ENCODE peak calls at places on chromosome 9, in five cellular contexts. One of them, this sample, is unnamed.

GRCh38 chr9:31608413-31608812 is 776.0 kb upstream of the ACO1 start:
- DNase-seq in endodermal cell: no peak
- DNase-seq in fibroblast of the aortic adventitia: peak; percentile 32
- DNase-seq in NT2/D1: no peak
- DNase-seq in transverse colon: no peak
- DNase-seq in this sample: peak; percentile 18

GRCh38 chr9:132632426-132632825 is 37.4 kb downstream of the DDX31 start:
- DNase-seq in fibroblast of the aortic adventitia: no peak
- DNase-seq in NT2/D1: no peak
- DNase-seq in endodermal cell: no peak
- DNase-seq in transverse colon: no peak
- DNase-seq in this sample: no peak

GRCh38 chr9:87818308-87818707 is 64.4 kb upstream of the SPATA31E1 start:
- DNase-seq in endodermal cell: no peak
- DNase-seq in NT2/D1: no peak
- DNase-seq in transverse colon: no peak
- DNase-seq in fibroblast of the aortic adventitia: no peak
- DNase-seq in this sample: no peak

GRCh38 chr9:76852026-76852425 is 53.9 kb downstream of the PRUNE2 start:
- DNase-seq in endodermal cell: no peak
- DNase-seq in transverse colon: no peak
- DNase-seq in fibroblast of the aortic adventitia: no peak
- DNase-seq in NT2/D1: no peak
- DNase-seq in this sample: no peak

GRCh38 chr9:33718987-33719386 is 76.4 kb upstream of the PRSS3 start:
- DNase-seq in transverse colon: no peak
- DNase-seq in fibroblast of the aortic adventitia: peak; percentile 42
- DNase-seq in endodermal cell: no peak
- DNase-seq in NT2/D1: no peak
- DNase-seq in this sample: peak; percentile 49

GRCh38 chr9:134637696-134638502 is 3.7 kb upstream of the COL5A1 start:
- DNase-seq in transverse colon: no peak
- DNase-seq in NT2/D1: no peak
- DNase-seq in endodermal cell: no peak
- DNase-seq in fibroblast of the aortic adventitia: no peak
- DNase-seq in this sample: peak; percentile 18

GRCh38 chr9:37575511-37575914 is 667 bp downstream of the FBXO10 start:
- DNase-seq in NT2/D1: no peak
- DNase-seq in endodermal cell: no peak
- DNase-seq in fibroblast of the aortic adventitia: peak; percentile 15
- DNase-seq in transverse colon: peak; percentile 35
- DNase-seq in this sample: peak; percentile 6

GRCh38 chr9:127825319-127826051 is 22.8 kb downstream of the FPGS start:
- DNase-seq in transverse colon: peak; percentile 59
- DNase-seq in NT2/D1: peak; percentile 54
- DNase-seq in fibroblast of the aortic adventitia: no peak
- DNase-seq in endodermal cell: peak; percentile 97
- DNase-seq in this sample: no peak

GRCh38 chr9:89347651-89348050 is 29.4 kb downstream of the SECISBP2 start:
- DNase-seq in fibroblast of the aortic adventitia: no peak
- DNase-seq in NT2/D1: no peak
- DNase-seq in transverse colon: no peak
- DNase-seq in endodermal cell: no peak
- DNase-seq in this sample: no peak

GRCh38 chr9:70261131-70261870 is 2.5 kb downstream of the SMC5 start:
- DNase-seq in endodermal cell: no peak
- DNase-seq in NT2/D1: no peak
- DNase-seq in fibroblast of the aortic adventitia: no peak
- DNase-seq in transverse colon: no peak
- DNase-seq in this sample: no peak
- H3K4me3 ChIP-seq in endodermal cell: peak overlapping the region; percentile 87
- H3K4me3 ChIP-seq in NT2/D1: no peak overlapping the region
- H3K4me3 ChIP-seq in fibroblast of the aortic adventitia: no peak overlapping the region
- H3K4me3 ChIP-seq in transverse colon: no peak overlapping the region
- H3K4me3 ChIP-seq in this sample: no peak overlapping the region

DNA sequence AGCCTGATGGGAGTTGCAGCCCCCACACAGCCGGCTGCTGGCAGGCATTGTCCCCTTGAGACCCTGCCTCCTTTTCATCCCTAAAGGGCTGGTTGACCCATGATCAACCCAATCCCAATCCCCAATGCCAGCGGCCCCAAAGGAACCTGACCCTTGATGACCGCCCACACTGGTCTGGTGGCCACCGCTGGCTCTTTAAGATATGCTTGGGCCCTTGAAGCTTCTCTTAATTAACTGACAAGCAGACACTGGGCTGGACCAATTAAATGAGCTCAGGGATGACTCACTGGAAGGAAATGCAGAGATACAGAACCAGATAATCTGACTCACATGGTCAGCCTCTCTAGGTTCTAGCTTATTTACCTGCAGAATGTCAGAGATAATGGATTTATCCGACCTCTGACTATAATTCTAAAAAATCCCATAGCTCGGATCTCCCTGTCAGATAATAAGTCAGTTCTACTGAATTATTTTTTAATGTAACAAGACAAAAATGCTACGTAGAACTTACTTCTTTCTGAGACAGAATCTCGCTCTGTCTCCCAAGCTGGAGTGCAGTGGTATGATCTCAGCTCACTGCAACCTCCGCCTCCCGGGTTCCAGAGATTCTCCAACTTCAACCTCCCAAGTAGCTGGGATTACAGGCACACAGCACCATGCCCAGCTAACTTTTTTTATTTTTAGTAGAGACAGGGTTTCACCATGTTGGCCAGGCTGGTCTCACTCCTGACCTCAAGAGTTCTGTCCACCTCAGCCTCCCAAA is 11.1 kb upstream of the MLANA start:
- DNase-seq in NT2/D1: peak; percentile 42
- DNase-seq in fibroblast of the aortic adventitia: peak; percentile 59
- DNase-seq in transverse colon: no peak
- DNase-seq in endodermal cell: peak; percentile 69
- DNase-seq in this sample: peak; percentile 60
- H3K4me3 ChIP-seq in NT2/D1: no peak overlapping the region
- H3K4me3 ChIP-seq in fibroblast of the aortic adventitia: no peak overlapping the region
- H3K4me3 ChIP-seq in transverse colon: no peak overlapping the region
- H3K4me3 ChIP-seq in endodermal cell: no peak overlapping the region
- H3K4me3 ChIP-seq in this sample: no peak overlapping the region

DNA sequence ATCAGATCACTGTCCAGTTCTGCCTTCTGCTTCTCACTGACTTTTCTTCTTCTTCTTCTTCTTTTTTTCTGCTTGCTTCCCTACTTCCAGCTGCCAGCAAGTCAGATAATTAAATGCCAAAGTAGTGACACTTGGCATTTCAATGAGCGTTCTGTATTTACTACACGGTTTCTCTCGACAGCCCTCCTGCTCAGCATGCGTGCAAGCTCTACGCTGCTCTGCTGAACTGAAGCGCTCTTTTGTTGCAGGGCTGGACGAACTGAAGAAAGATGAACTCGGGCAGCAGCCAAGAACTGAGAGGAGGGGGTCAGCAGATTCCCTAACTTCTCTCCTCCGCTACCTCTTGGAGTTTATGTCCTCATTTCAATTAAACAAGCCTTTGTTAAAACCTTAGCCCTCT is 319.1 kb downstream of the GLIS3 start:
- DNase-seq in NT2/D1: no peak
- DNase-seq in endodermal cell: no peak
- DNase-seq in fibroblast of the aortic adventitia: peak; percentile 59
- DNase-seq in transverse colon: no peak
- DNase-seq in this sample: peak; percentile 58
- H3K4me3 ChIP-seq in NT2/D1: no peak overlapping the region
- H3K4me3 ChIP-seq in endodermal cell: no peak overlapping the region
- H3K4me3 ChIP-seq in fibroblast of the aortic adventitia: no peak overlapping the region
- H3K4me3 ChIP-seq in transverse colon: no peak overlapping the region
- H3K4me3 ChIP-seq in this sample: no peak overlapping the region

GRCh38 chr9:21549890-21550289 is 67.8 kb upstream of the IFNE start:
- DNase-seq in NT2/D1: no peak
- DNase-seq in transverse colon: no peak
- DNase-seq in endodermal cell: no peak
- DNase-seq in fibroblast of the aortic adventitia: no peak
- DNase-seq in this sample: no peak

GRCh38 chr9:21551401-21551800 is 69.3 kb upstream of the IFNE start:
- DNase-seq in NT2/D1: no peak
- DNase-seq in transverse colon: no peak
- DNase-seq in fibroblast of the aortic adventitia: peak; percentile 51
- DNase-seq in endodermal cell: no peak
- DNase-seq in this sample: no peak

GRCh38 chr9:21546949-21547348 is 64.8 kb upstream of the IFNE start:
- DNase-seq in fibroblast of the aortic adventitia: no peak
- DNase-seq in NT2/D1: no peak
- DNase-seq in transverse colon: no peak
- DNase-seq in endodermal cell: no peak
- DNase-seq in this sample: no peak

GRCh38 chr9:21550392-21550791 is 68.3 kb upstream of the IFNE start:
- DNase-seq in fibroblast of the aortic adventitia: no peak
- DNase-seq in NT2/D1: no peak
- DNase-seq in endodermal cell: no peak
- DNase-seq in transverse colon: no peak
- DNase-seq in this sample: no peak

DNA sequence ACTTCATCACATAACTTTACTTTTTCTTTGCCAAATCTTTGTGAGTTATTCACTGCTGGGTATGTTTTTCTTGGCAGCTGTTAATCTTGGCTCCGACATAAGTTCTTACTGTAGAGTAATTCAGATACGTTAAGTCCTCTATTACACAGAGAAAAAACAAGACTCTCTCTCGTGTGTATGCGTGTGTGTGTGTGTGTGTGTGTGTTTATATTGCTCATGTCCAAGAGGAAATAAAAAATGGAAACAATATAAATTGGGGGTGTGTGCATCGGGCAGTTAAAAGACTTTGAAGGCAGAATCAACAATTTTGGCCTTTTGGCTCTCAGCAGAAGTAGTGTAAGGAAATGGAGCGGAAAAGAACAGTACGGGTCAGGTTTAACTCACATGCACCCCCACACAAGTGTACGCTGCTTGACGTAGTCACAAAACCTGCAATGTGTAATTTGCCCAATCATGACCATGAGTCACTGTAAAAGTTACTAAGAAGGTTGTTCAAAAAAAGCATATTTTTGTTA is 67.2 kb upstream of the IFNE start:
- DNase-seq in NT2/D1: no peak
- DNase-seq in fibroblast of the aortic adventitia: peak; percentile 99
- DNase-seq in transverse colon: peak; percentile 19
- DNase-seq in endodermal cell: no peak
- DNase-seq in this sample: peak; percentile 99
- H3K4me3 ChIP-seq in NT2/D1: no peak overlapping the region
- H3K4me3 ChIP-seq in fibroblast of the aortic adventitia: peak overlapping the region; percentile 31
- H3K4me3 ChIP-seq in transverse colon: no peak overlapping the region
- H3K4me3 ChIP-seq in endodermal cell: no peak overlapping the region
- H3K4me3 ChIP-seq in this sample: peak overlapping the region; percentile 19

DNA sequence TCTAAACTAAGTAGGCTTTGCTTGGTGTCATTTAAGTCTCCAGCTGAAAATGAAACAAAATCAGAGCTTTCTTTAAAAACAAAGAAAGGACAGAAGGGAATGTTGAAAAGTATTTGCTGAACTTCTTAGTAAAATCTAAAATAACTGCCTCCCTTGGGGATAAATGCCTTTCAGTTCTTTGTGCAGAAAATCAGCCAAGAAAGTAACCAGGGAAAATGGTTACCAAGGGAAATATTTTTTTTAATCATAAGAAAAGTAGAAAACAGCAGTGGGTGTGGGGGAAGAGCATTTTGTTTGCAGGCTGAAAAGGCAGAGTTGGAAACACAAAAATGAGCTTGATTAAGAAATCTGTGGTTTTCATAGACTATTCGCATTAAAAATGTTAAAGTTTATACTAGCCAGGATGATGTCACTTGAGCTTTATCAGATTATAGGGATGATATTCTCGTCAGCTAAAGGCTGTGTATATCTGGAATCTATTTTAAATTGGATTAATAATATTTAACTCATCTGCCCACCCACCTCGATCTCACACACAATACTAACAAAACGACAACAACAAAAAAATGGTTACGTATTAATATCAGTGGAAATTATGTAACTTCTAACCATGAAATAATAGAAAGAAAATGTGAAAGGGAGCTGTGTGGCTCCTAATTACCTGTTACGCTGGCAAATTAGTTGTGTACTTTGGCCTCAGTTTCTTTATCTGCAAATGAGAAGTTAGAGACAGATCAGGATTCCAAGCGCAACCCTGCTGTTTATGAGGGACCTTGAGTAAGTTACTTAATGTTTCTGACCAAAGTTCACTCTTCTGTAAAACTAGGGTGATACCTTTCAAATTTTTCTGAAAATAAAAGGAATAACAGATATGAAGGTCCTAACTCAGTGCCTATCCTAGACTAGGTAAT is at the start of gene ECM2:
- DNase-seq in transverse colon: no peak
- DNase-seq in fibroblast of the aortic adventitia: peak; percentile 90
- DNase-seq in NT2/D1: no peak
- DNase-seq in endodermal cell: no peak
- DNase-seq in this sample: peak; percentile 74
- H3K4me3 ChIP-seq in transverse colon: no peak within 1 kb of the TSS
- H3K4me3 ChIP-seq in fibroblast of the aortic adventitia: peak within 1 kb of the TSS; percentile 48
- H3K4me3 ChIP-seq in NT2/D1: no peak within 1 kb of the TSS
- H3K4me3 ChIP-seq in endodermal cell: peak within 1 kb of the TSS; percentile 69
- H3K4me3 ChIP-seq in this sample: peak within 1 kb of the TSS; percentile 46

GRCh38 chr9:692636-693459 is 148.6 kb upstream of the DMRT1 start:
- DNase-seq in NT2/D1: no peak
- DNase-seq in transverse colon: no peak
- DNase-seq in endodermal cell: peak; percentile 35
- DNase-seq in fibroblast of the aortic adventitia: no peak
- DNase-seq in this sample: no peak
- H3K4me3 ChIP-seq in NT2/D1: no peak overlapping the region
- H3K4me3 ChIP-seq in transverse colon: no peak overlapping the region
- H3K4me3 ChIP-seq in endodermal cell: no peak overlapping the region
- H3K4me3 ChIP-seq in fibroblast of the aortic adventitia: peak overlapping the region; percentile 52
- H3K4me3 ChIP-seq in this sample: no peak overlapping the region

DNA sequence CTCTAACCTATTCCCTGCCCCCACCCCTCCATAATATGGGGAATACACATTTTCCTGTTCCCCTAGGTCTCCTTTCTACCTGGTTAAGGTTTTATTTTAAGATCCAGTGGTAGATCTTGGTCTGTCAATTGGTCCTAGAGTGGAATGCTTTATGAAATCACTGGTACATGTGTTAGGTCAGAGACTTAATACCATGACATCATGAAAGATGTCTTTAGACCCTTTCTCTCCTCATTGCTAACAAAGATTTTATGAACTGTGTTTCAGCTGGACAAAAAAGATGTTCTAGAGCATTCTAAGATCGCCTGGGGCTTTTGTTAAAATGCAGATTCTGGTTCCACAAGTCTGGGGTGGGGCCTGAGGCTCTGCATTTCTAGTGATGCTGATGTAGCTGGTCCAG is 9.1 kb downstream of the GSN start:
- DNase-seq in NT2/D1: no peak
- DNase-seq in transverse colon: no peak
- DNase-seq in fibroblast of the aortic adventitia: no peak
- DNase-seq in endodermal cell: no peak
- DNase-seq in this sample: no peak
- H3K4me3 ChIP-seq in NT2/D1: no peak overlapping the region
- H3K4me3 ChIP-seq in transverse colon: no peak overlapping the region
- H3K4me3 ChIP-seq in fibroblast of the aortic adventitia: no peak overlapping the region
- H3K4me3 ChIP-seq in endodermal cell: no peak overlapping the region
- H3K4me3 ChIP-seq in this sample: no peak overlapping the region